ENCODE peak calls at places on chromosomes 1 and 21, in six cellular contexts. One of them, this sample, is unnamed.

GRCh38 chr1:174040387-174040786 is 18.2 kb upstream of the RC3H1 start:
- DNase-seq in stimulated activated CD8-positive, alpha-beta memory T cell treated with anti-CD3 and anti-CD28 coated beads, Interleukin-4, amount 100 ng/mL, for 1 hour: no peak
- DNase-seq in cardiac septum: no peak
- DNase-seq in kidney epithelial cell: no peak
- DNase-seq in T-helper 22 cell: no peak
- DNase-seq in fibroblast of lung: peak; percentile 85
- DNase-seq in this sample: no peak

GRCh38 chr21:39788383-39788782 is 43.4 kb downstream of the IGSF5 start:
- DNase-seq in cardiac septum: peak; percentile 84
- DNase-seq in stimulated activated CD8-positive, alpha-beta memory T cell treated with anti-CD3 and anti-CD28 coated beads, Interleukin-4, amount 100 ng/mL, for 1 hour: no peak
- DNase-seq in kidney epithelial cell: peak; percentile 93
- DNase-seq in T-helper 22 cell: no peak
- DNase-seq in fibroblast of lung: peak; percentile 94
- DNase-seq in this sample: no peak

GRCh38 chr1:116918714-116919357 is 9.1 kb downstream of the PTGFRN start:
- DNase-seq in fibroblast of lung: no peak
- DNase-seq in stimulated activated CD8-positive, alpha-beta memory T cell treated with anti-CD3 and anti-CD28 coated beads, Interleukin-4, amount 100 ng/mL, for 1 hour: no peak
- DNase-seq in kidney epithelial cell: no peak
- DNase-seq in cardiac septum: no peak
- DNase-seq in T-helper 22 cell: no peak
- DNase-seq in this sample: no peak

GRCh38 chr1:8651236-8651890 is 166.1 kb downstream of the RERE start:
- DNase-seq in stimulated activated CD8-positive, alpha-beta memory T cell treated with anti-CD3 and anti-CD28 coated beads, Interleukin-4, amount 100 ng/mL, for 1 hour: no peak
- DNase-seq in kidney epithelial cell: no peak
- DNase-seq in T-helper 22 cell: no peak
- DNase-seq in fibroblast of lung: no peak
- DNase-seq in cardiac septum: no peak
- DNase-seq in this sample: no peak

GRCh38 chr21:32921632-32922230 is 104.0 kb upstream of the OLIG2 start:
- DNase-seq in T-helper 22 cell: no peak
- DNase-seq in stimulated activated CD8-positive, alpha-beta memory T cell treated with anti-CD3 and anti-CD28 coated beads, Interleukin-4, amount 100 ng/mL, for 1 hour: no peak
- DNase-seq in kidney epithelial cell: no peak
- DNase-seq in fibroblast of lung: no peak
- DNase-seq in cardiac septum: no peak
- DNase-seq in this sample: peak; percentile 17

GRCh38 chr1:234676103-234676594 is 66.2 kb upstream of the IRF2BP2 start:
- DNase-seq in T-helper 22 cell: peak; percentile 6
- DNase-seq in cardiac septum: peak; percentile 91
- DNase-seq in fibroblast of lung: peak; percentile 73
- DNase-seq in stimulated activated CD8-positive, alpha-beta memory T cell treated with anti-CD3 and anti-CD28 coated beads, Interleukin-4, amount 100 ng/mL, for 1 hour: peak; percentile 14
- DNase-seq in kidney epithelial cell: peak; percentile 26
- DNase-seq in this sample: peak; percentile 29

GRCh38 chr1:55812281-55812680 is 597.1 kb upstream of the USP24 start:
- DNase-seq in fibroblast of lung: peak; percentile 45
- DNase-seq in stimulated activated CD8-positive, alpha-beta memory T cell treated with anti-CD3 and anti-CD28 coated beads, Interleukin-4, amount 100 ng/mL, for 1 hour: no peak
- DNase-seq in kidney epithelial cell: no peak
- DNase-seq in T-helper 22 cell: no peak
- DNase-seq in cardiac septum: no peak
- DNase-seq in this sample: no peak

GRCh38 chr1:100866041-100866900 is 28.4 kb downstream of the EXTL2 start:
- DNase-seq in T-helper 22 cell: no peak
- DNase-seq in cardiac septum: no peak
- DNase-seq in kidney epithelial cell: no peak
- DNase-seq in fibroblast of lung: peak; percentile 57
- DNase-seq in stimulated activated CD8-positive, alpha-beta memory T cell treated with anti-CD3 and anti-CD28 coated beads, Interleukin-4, amount 100 ng/mL, for 1 hour: no peak
- DNase-seq in this sample: no peak

GRCh38 chr1:7409278-7409677 is 361.8 kb upstream of the VAMP3 start:
- DNase-seq in fibroblast of lung: no peak
- DNase-seq in kidney epithelial cell: no peak
- DNase-seq in cardiac septum: peak; percentile 65
- DNase-seq in stimulated activated CD8-positive, alpha-beta memory T cell treated with anti-CD3 and anti-CD28 coated beads, Interleukin-4, amount 100 ng/mL, for 1 hour: no peak
- DNase-seq in T-helper 22 cell: no peak
- DNase-seq in this sample: peak; percentile 8

GRCh38 chr21:35559128-35559831 is 501.0 kb downstream of the SETD4 start:
- DNase-seq in cardiac septum: no peak
- DNase-seq in stimulated activated CD8-positive, alpha-beta memory T cell treated with anti-CD3 and anti-CD28 coated beads, Interleukin-4, amount 100 ng/mL, for 1 hour: no peak
- DNase-seq in fibroblast of lung: peak; percentile 98
- DNase-seq in T-helper 22 cell: no peak
- DNase-seq in kidney epithelial cell: no peak
- DNase-seq in this sample: no peak

GRCh38 chr1:147641695-147642592 is 28.4 kb downstream of the ACP6 start:
- DNase-seq in T-helper 22 cell: no peak
- DNase-seq in stimulated activated CD8-positive, alpha-beta memory T cell treated with anti-CD3 and anti-CD28 coated beads, Interleukin-4, amount 100 ng/mL, for 1 hour: no peak
- DNase-seq in kidney epithelial cell: no peak
- DNase-seq in cardiac septum: no peak
- DNase-seq in fibroblast of lung: peak; percentile 27
- DNase-seq in this sample: peak; percentile 41

GRCh38 chr1:29638281-29638680 is 402.0 kb downstream of the PTPRU start:
- DNase-seq in T-helper 22 cell: no peak
- DNase-seq in stimulated activated CD8-positive, alpha-beta memory T cell treated with anti-CD3 and anti-CD28 coated beads, Interleukin-4, amount 100 ng/mL, for 1 hour: no peak
- DNase-seq in fibroblast of lung: no peak
- DNase-seq in cardiac septum: no peak
- DNase-seq in kidney epithelial cell: no peak
- DNase-seq in this sample: peak; percentile 2

GRCh38 chr1:34711469-34711868 is 43.4 kb upstream of the GJB5 start:
- DNase-seq in T-helper 22 cell: no peak
- DNase-seq in fibroblast of lung: no peak
- DNase-seq in cardiac septum: no peak
- DNase-seq in kidney epithelial cell: no peak
- DNase-seq in stimulated activated CD8-positive, alpha-beta memory T cell treated with anti-CD3 and anti-CD28 coated beads, Interleukin-4, amount 100 ng/mL, for 1 hour: no peak
- DNase-seq in this sample: no peak

GRCh38 chr1:32100359-32100758 is 7.5 kb upstream of the KPNA6 start:
- DNase-seq in fibroblast of lung: no peak
- DNase-seq in T-helper 22 cell: no peak
- DNase-seq in kidney epithelial cell: no peak
- DNase-seq in stimulated activated CD8-positive, alpha-beta memory T cell treated with anti-CD3 and anti-CD28 coated beads, Interleukin-4, amount 100 ng/mL, for 1 hour: no peak
- DNase-seq in cardiac septum: no peak
- DNase-seq in this sample: no peak

GRCh38 chr1:214453109-214453722 is 98.2 kb downstream of the PTPN14 start:
- DNase-seq in fibroblast of lung: peak; percentile 83
- DNase-seq in cardiac septum: no peak
- DNase-seq in T-helper 22 cell: no peak
- DNase-seq in stimulated activated CD8-positive, alpha-beta memory T cell treated with anti-CD3 and anti-CD28 coated beads, Interleukin-4, amount 100 ng/mL, for 1 hour: no peak
- DNase-seq in kidney epithelial cell: peak; percentile 74
- DNase-seq in this sample: no peak

GRCh38 chr21:32717851-32718316 is 9.9 kb downstream of the SYNJ1 start:
- DNase-seq in cardiac septum: no peak
- DNase-seq in T-helper 22 cell: no peak
- DNase-seq in stimulated activated CD8-positive, alpha-beta memory T cell treated with anti-CD3 and anti-CD28 coated beads, Interleukin-4, amount 100 ng/mL, for 1 hour: no peak
- DNase-seq in kidney epithelial cell: no peak
- DNase-seq in fibroblast of lung: peak; percentile 55
- DNase-seq in this sample: no peak

GRCh38 chr21:34878940-34879339 is 170.2 kb downstream of the RUNX1 start:
- DNase-seq in cardiac septum: no peak
- DNase-seq in stimulated activated CD8-positive, alpha-beta memory T cell treated with anti-CD3 and anti-CD28 coated beads, Interleukin-4, amount 100 ng/mL, for 1 hour: no peak
- DNase-seq in kidney epithelial cell: no peak
- DNase-seq in T-helper 22 cell: no peak
- DNase-seq in fibroblast of lung: no peak
- DNase-seq in this sample: no peak

GRCh38 chr1:25343872-25344271 is 5.7 kb downstream of the TMEM50A start:
- DNase-seq in cardiac septum: no peak
- DNase-seq in stimulated activated CD8-positive, alpha-beta memory T cell treated with anti-CD3 and anti-CD28 coated beads, Interleukin-4, amount 100 ng/mL, for 1 hour: no peak
- DNase-seq in kidney epithelial cell: no peak
- DNase-seq in T-helper 22 cell: no peak
- DNase-seq in fibroblast of lung: peak; percentile 93
- DNase-seq in this sample: no peak

GRCh38 chr1:106584663-106585062 is 471.8 kb upstream of the PRMT6 start:
- DNase-seq in cardiac septum: no peak
- DNase-seq in kidney epithelial cell: no peak
- DNase-seq in stimulated activated CD8-positive, alpha-beta memory T cell treated with anti-CD3 and anti-CD28 coated beads, Interleukin-4, amount 100 ng/mL, for 1 hour: no peak
- DNase-seq in fibroblast of lung: peak; percentile 5
- DNase-seq in T-helper 22 cell: no peak
- DNase-seq in this sample: no peak

GRCh38 chr1:5939268-5940060 is 52.8 kb downstream of the NPHP4 start:
- DNase-seq in T-helper 22 cell: no peak
- DNase-seq in fibroblast of lung: no peak
- DNase-seq in stimulated activated CD8-positive, alpha-beta memory T cell treated with anti-CD3 and anti-CD28 coated beads, Interleukin-4, amount 100 ng/mL, for 1 hour: no peak
- DNase-seq in cardiac septum: no peak
- DNase-seq in kidney epithelial cell: no peak
- DNase-seq in this sample: no peak

GRCh38 chr1:55311057-55311631 is 96.0 kb upstream of the USP24 start:
- DNase-seq in kidney epithelial cell: no peak
- DNase-seq in cardiac septum: no peak
- DNase-seq in stimulated activated CD8-positive, alpha-beta memory T cell treated with anti-CD3 and anti-CD28 coated beads, Interleukin-4, amount 100 ng/mL, for 1 hour: no peak
- DNase-seq in fibroblast of lung: peak; percentile 61
- DNase-seq in T-helper 22 cell: no peak
- DNase-seq in this sample: no peak

GRCh38 chr1:40709802-40710278 is 18.3 kb downstream of the NFYC start:
- DNase-seq in cardiac septum: no peak
- DNase-seq in fibroblast of lung: no peak
- DNase-seq in T-helper 22 cell: no peak
- DNase-seq in kidney epithelial cell: no peak
- DNase-seq in stimulated activated CD8-positive, alpha-beta memory T cell treated with anti-CD3 and anti-CD28 coated beads, Interleukin-4, amount 100 ng/mL, for 1 hour: no peak
- DNase-seq in this sample: no peak

GRCh38 chr1:209673631-209674417 is 1.4 kb upstream of the G0S2 start:
- DNase-seq in kidney epithelial cell: no peak
- DNase-seq in cardiac septum: no peak
- DNase-seq in fibroblast of lung: no peak
- DNase-seq in stimulated activated CD8-positive, alpha-beta memory T cell treated with anti-CD3 and anti-CD28 coated beads, Interleukin-4, amount 100 ng/mL, for 1 hour: no peak
- DNase-seq in T-helper 22 cell: no peak
- DNase-seq in this sample: no peak

GRCh38 chr1:15684042-15684461 is at the start of gene PLEKHM2:
- DNase-seq in cardiac septum: peak; percentile 79
- DNase-seq in kidney epithelial cell: no peak
- DNase-seq in fibroblast of lung: peak; percentile 40
- DNase-seq in stimulated activated CD8-positive, alpha-beta memory T cell treated with anti-CD3 and anti-CD28 coated beads, Interleukin-4, amount 100 ng/mL, for 1 hour: no peak
- DNase-seq in T-helper 22 cell: peak; percentile 9
- DNase-seq in this sample: no peak

GRCh38 chr1:228211091-228211870 is 3.4 kb downstream of the OBSCN start:
- DNase-seq in cardiac septum: no peak
- DNase-seq in T-helper 22 cell: no peak
- DNase-seq in stimulated activated CD8-positive, alpha-beta memory T cell treated with anti-CD3 and anti-CD28 coated beads, Interleukin-4, amount 100 ng/mL, for 1 hour: no peak
- DNase-seq in fibroblast of lung: no peak
- DNase-seq in kidney epithelial cell: no peak
- DNase-seq in this sample: no peak

GRCh38 chr1:206526064-206526911 is 19.0 kb downstream of the RASSF5 start:
- DNase-seq in fibroblast of lung: no peak
- DNase-seq in T-helper 22 cell: no peak
- DNase-seq in cardiac septum: no peak
- DNase-seq in kidney epithelial cell: no peak
- DNase-seq in stimulated activated CD8-positive, alpha-beta memory T cell treated with anti-CD3 and anti-CD28 coated beads, Interleukin-4, amount 100 ng/mL, for 1 hour: no peak
- DNase-seq in this sample: no peak

GRCh38 chr1:153940756-153941155 is 5.8 kb downstream of the DENND4B start:
- DNase-seq in cardiac septum: no peak
- DNase-seq in fibroblast of lung: no peak
- DNase-seq in kidney epithelial cell: no peak
- DNase-seq in stimulated activated CD8-positive, alpha-beta memory T cell treated with anti-CD3 and anti-CD28 coated beads, Interleukin-4, amount 100 ng/mL, for 1 hour: no peak
- DNase-seq in T-helper 22 cell: no peak
- DNase-seq in this sample: no peak

GRCh38 chr1:10252508-10252907 is 42.1 kb downstream of the KIF1B start:
- DNase-seq in fibroblast of lung: peak; percentile 67
- DNase-seq in T-helper 22 cell: no peak
- DNase-seq in kidney epithelial cell: no peak
- DNase-seq in cardiac septum: no peak
- DNase-seq in stimulated activated CD8-positive, alpha-beta memory T cell treated with anti-CD3 and anti-CD28 coated beads, Interleukin-4, amount 100 ng/mL, for 1 hour: no peak
- DNase-seq in this sample: no peak

GRCh38 chr1:217311766-217312165 is 319.1 kb downstream of the GPATCH2 start:
- DNase-seq in T-helper 22 cell: no peak
- DNase-seq in stimulated activated CD8-positive, alpha-beta memory T cell treated with anti-CD3 and anti-CD28 coated beads, Interleukin-4, amount 100 ng/mL, for 1 hour: no peak
- DNase-seq in fibroblast of lung: no peak
- DNase-seq in cardiac septum: no peak
- DNase-seq in kidney epithelial cell: no peak
- DNase-seq in this sample: no peak

GRCh38 chr1:58648864-58649263 is 51.0 kb downstream of the MYSM1 start:
- DNase-seq in fibroblast of lung: no peak
- DNase-seq in T-helper 22 cell: no peak
- DNase-seq in cardiac septum: no peak
- DNase-seq in kidney epithelial cell: no peak
- DNase-seq in stimulated activated CD8-positive, alpha-beta memory T cell treated with anti-CD3 and anti-CD28 coated beads, Interleukin-4, amount 100 ng/mL, for 1 hour: no peak
- DNase-seq in this sample: no peak

GRCh38 chr1:226066415-226067077 is 4.0 kb downstream of the H3-3A start:
- DNase-seq in T-helper 22 cell: no peak
- DNase-seq in fibroblast of lung: peak; percentile 51
- DNase-seq in kidney epithelial cell: no peak
- DNase-seq in cardiac septum: no peak
- DNase-seq in stimulated activated CD8-positive, alpha-beta memory T cell treated with anti-CD3 and anti-CD28 coated beads, Interleukin-4, amount 100 ng/mL, for 1 hour: no peak
- DNase-seq in this sample: no peak

GRCh38 chr1:82704393-82704792 is 903.7 kb downstream of the ADGRL2 start:
- DNase-seq in cardiac septum: no peak
- DNase-seq in T-helper 22 cell: no peak
- DNase-seq in fibroblast of lung: no peak
- DNase-seq in stimulated activated CD8-positive, alpha-beta memory T cell treated with anti-CD3 and anti-CD28 coated beads, Interleukin-4, amount 100 ng/mL, for 1 hour: no peak
- DNase-seq in kidney epithelial cell: no peak
- DNase-seq in this sample: no peak

GRCh38 chr1:40877681-40878080 is 15.5 kb upstream of the CITED4 start:
- DNase-seq in fibroblast of lung: peak; percentile 94
- DNase-seq in stimulated activated CD8-positive, alpha-beta memory T cell treated with anti-CD3 and anti-CD28 coated beads, Interleukin-4, amount 100 ng/mL, for 1 hour: no peak
- DNase-seq in cardiac septum: no peak
- DNase-seq in kidney epithelial cell: peak; percentile 98
- DNase-seq in T-helper 22 cell: no peak
- DNase-seq in this sample: no peak

GRCh38 chr1:225835752-225836151 is 25.8 kb downstream of the EPHX1 start:
- DNase-seq in stimulated activated CD8-positive, alpha-beta memory T cell treated with anti-CD3 and anti-CD28 coated beads, Interleukin-4, amount 100 ng/mL, for 1 hour: no peak
- DNase-seq in kidney epithelial cell: no peak
- DNase-seq in fibroblast of lung: peak; percentile 22
- DNase-seq in T-helper 22 cell: no peak
- DNase-seq in cardiac septum: no peak
- DNase-seq in this sample: no peak